ENCODE peak calls at places on chromosomes 6 and 20, in four cellular contexts. T is spleen; C is iris pigment epithelial cell; H is CD4-positive, alpha-beta memory T cell. O is an unnamed sample.

GRCh38 chr20:41540459-41540858 is 77.7 kb downstream of the CHD6 start:
- DNase-seq in T (no peak), C (no peak), H (no peak), O (no peak)

GRCh38 chr6:158142789-158143188 is 25.3 kb downstream of the SERAC1 start:
- DNase-seq in T (no peak), C (peak), H (no peak), O (peak)

GRCh38 chr20:24106801-24107158 is 118.2 kb upstream of the GGTLC1 start:
- DNase-seq in T (no peak), C (no peak), H (no peak), O (no peak)

GRCh38 chr6:72787521-72788031 is 165.7 kb downstream of the KCNQ5 start:
- DNase-seq in T (no peak), C (peak), H (no peak), O (peak)

GRCh38 chr6:5173862-5174643 is 86.7 kb downstream of the LYRM4 start:
- DNase-seq in T (no peak), C (peak), H (peak), O (no peak)

GRCh38 chr6:26501482-26501986 is 1.4 kb downstream of the BTN1A1 start:
- DNase-seq in T (peak), C (peak), H (peak), O (peak)

GRCh38 chr6:154433477-154434241 is 76.8 kb downstream of the CNKSR3 start:
- DNase-seq in T (no peak), C (no peak), H (no peak), O (no peak)

GRCh38 chr6:134415681-134416080 is 97.8 kb upstream of the SGK1 start:
- DNase-seq in T (no peak), C (no peak), H (no peak), O (no peak)

GRCh38 chr6:133468591-133468990 is 227.4 kb downstream of the EYA4 start:
- DNase-seq in T (no peak), C (no peak), H (no peak), O (no peak)

GRCh38 chr6:113347420-113347819 is 509.7 kb upstream of the MARCKS start:
- DNase-seq in T (no peak), C (peak), H (no peak), O (no peak)

GRCh38 chr20:14583413-14583812 is 246.0 kb upstream of the FLRT3 start:
- DNase-seq in T (no peak), C (no peak), H (no peak), O (no peak)

GRCh38 chr6:74447013-74447412 is 751.0 kb downstream of the CD109 start:
- DNase-seq in T (no peak), C (peak), H (no peak), O (no peak)

GRCh38 chr6:87971605-87972262 is 75.9 kb upstream of the SPACA1 start:
- DNase-seq in T (no peak), C (no peak), H (no peak), O (no peak)

GRCh38 chr6:158042245-158042798 is 60.7 kb downstream of the SYNJ2 start:
- DNase-seq in T (no peak), C (peak), H (no peak), O (no peak)

GRCh38 chr20:49906101-49906604 is 9.2 kb downstream of the SPATA2 start:
- DNase-seq in T (peak), C (no peak), H (no peak), O (peak)

GRCh38 chr6:105317607-105318533 is 85.0 kb downstream of the PREP start:
- DNase-seq in T (no peak), C (no peak), H (no peak), O (no peak)

GRCh38 chr20:32672982-32673727 is 586 bp downstream of the C20orf203 start:
- DNase-seq in T (peak), C (no peak), H (no peak), O (no peak)

GRCh38 chr20:63301671-63302070 is 8.7 kb downstream of the COL20A1 start:
- DNase-seq in T (no peak), C (no peak), H (no peak), O (no peak)

GRCh38 chr6:40484066-40484465 is 103.1 kb downstream of the LRFN2 start:
- DNase-seq in T (no peak), C (no peak), H (no peak), O (no peak)

GRCh38 chr6:148530394-148530923 is 187.8 kb downstream of the SASH1 start:
- DNase-seq in T (no peak), C (peak), H (no peak), O (no peak)

GRCh38 chr20:37680420-37680819 is 13.4 kb upstream of the CTNNBL1 start:
- DNase-seq in T (no peak), C (peak), H (no peak), O (no peak)